ENCODE peak calls at places on chromosomes 6 and 20, in four cellular contexts. Y, H, I and N are unnamed samples.

GRCh38 chr6:170063431-170063830 is 227.4 kb downstream of the DLL1 start:
- DNase-seq in Y (no peak), H (peak), I (no peak), N (no peak)

GRCh38 chr6:1077822-1078221 is 234.1 kb upstream of the FOXQ1 start:
- DNase-seq in H (no peak), I (no peak), Y (no peak), N (no peak)

GRCh38 chr20:40506567-40506966 is 182.5 kb downstream of the MAFB start:
- DNase-seq in Y (peak), I (peak), H (peak), N (no peak)

GRCh38 chr20:42391807-42392206 is 773.6 kb upstream of the CHD6 start:
- DNase-seq in I (no peak), H (no peak), Y (no peak), N (no peak)

GRCh38 chr6:156767603-156768467 is 9.3 kb upstream of the ARID1B start:
- DNase-seq in H (no peak), Y (no peak), I (peak), N (peak)

GRCh38 chr6:36679043-36679821 is 718 bp downstream of the CDKN1A start:
- DNase-seq in Y (peak), H (peak), I (peak), N (no peak)

GRCh38 chr6:112235956-112236355 is 18.4 kb downstream of the LAMA4 start:
- DNase-seq in Y (no peak), H (no peak), I (peak), N (no peak)

GRCh38 chr6:158027590-158028285 is 46.1 kb downstream of the SYNJ2 start:
- DNase-seq in I (no peak), H (no peak), Y (no peak), N (no peak)

GRCh38 chr20:2006452-2007381 is 12.9 kb upstream of the PDYN start:
- DNase-seq in H (peak), Y (no peak), I (peak), N (no peak)

GRCh38 chr6:1970151-1970561 is 275.2 kb downstream of the GMDS start:
- DNase-seq in H (no peak), I (no peak), Y (no peak), N (no peak)

GRCh38 chr6:16576391-16577368 is 184.6 kb downstream of the ATXN1 start:
- DNase-seq in Y (no peak), H (no peak), I (no peak), N (no peak)

GRCh38 chr6:150928882-150929281 is 63.4 kb downstream of the MTHFD1L start:
- DNase-seq in Y (no peak), I (no peak), H (no peak), N (no peak)

GRCh38 chr6:63936399-63936798 is 300.8 kb downstream of the PHF3 start:
- DNase-seq in H (no peak), I (no peak), Y (no peak), N (no peak)

GRCh38 chr20:37486186-37486999 is 34.7 kb upstream of the NNAT start:
- DNase-seq in Y (no peak), H (no peak), I (no peak), N (no peak)

GRCh38 chr6:12845224-12846004 is 128.8 kb downstream of the PHACTR1 start:
- DNase-seq in H (no peak), I (no peak), Y (no peak), N (no peak)

GRCh38 chr20:6122873-6123649 is at the start of gene FERMT1:
- DNase-seq in I (peak), H (peak), Y (peak), N (no peak)

GRCh38 chr6:43970913-43971775 is 156.1 kb downstream of the MRPL14 start:
- DNase-seq in Y (no peak), I (peak), H (peak), N (no peak)

GRCh38 chr6:113779656-113780055 is 77.5 kb upstream of the MARCKS start:
- DNase-seq in Y (no peak), H (no peak), I (no peak), N (no peak)

GRCh38 chr6:25017932-25018581 is 82.3 kb upstream of the RIPOR2 start:
- DNase-seq in I (peak), H (peak), Y (peak), N (peak)

GRCh38 chr20:57693002-57693582 is 16.7 kb downstream of the PMEPA1 start:
- DNase-seq in H (peak), Y (peak), I (no peak), N (no peak)

GRCh38 chr6:20413826-20414225 is 12.1 kb downstream of the E2F3 start:
- DNase-seq in H (no peak), I (no peak), Y (no peak), N (no peak)
- H3K4me3 ChIP-seq in H (no peak), I (no peak), Y (no peak), N (no peak)

GRCh38 chr6:11386323-11386722 is 151.2 kb upstream of the TMEM170B start:
- DNase-seq in I (no peak), H (no peak), Y (no peak), N (peak)
- H3K4me3 ChIP-seq in I (no peak), H (no peak), Y (no peak), N (no peak)

DNA sequence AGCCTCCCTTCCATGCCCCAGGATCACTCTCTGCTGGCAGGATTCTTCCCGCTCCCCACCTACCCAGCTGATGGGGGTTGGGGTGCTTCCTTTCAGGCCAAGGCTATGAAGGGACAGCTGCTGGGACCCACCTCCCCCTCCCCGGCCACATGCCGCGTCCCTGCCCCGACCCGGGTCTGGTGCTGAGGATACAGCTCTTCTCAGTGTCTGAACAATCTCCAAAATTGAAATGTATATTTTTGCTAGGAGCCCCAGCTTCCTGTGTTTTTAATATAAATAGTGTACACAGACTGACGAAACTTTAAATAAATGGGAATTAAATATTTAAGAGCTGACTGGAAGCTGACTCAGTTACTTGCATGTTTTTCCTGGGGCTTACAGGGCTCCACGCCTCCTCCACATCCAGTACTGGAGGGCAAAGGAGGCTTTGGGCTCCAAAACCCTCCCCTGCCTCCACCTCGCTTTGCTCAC is 24.3 kb upstream of the FANCE start:
- DNase-seq in H (no peak), Y (no peak), I (peak), N (no peak)
- H3K4me3 ChIP-seq in H (no peak), Y (no peak), I (no peak), N (no peak)

DNA sequence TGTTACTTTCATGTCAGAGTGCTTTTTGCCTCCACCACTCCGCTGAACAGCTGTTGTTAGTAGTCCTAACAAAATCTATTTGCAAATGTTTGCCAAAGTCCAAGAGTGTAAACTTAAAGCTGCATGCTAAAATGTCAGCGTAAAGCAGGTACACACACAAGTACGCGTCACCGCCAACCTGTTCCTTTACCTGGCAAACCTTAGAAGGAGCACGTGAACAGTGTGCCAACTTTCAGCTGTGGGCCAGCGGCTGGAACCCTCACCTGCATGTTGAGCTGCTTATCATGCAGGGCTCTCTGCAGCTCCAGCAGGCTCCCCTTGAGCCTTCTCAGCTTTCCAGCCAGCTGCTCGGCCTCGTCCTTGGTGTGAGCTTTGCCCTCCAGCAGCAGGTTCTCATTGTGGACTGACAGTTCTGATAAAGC is 359.3 kb downstream of the SYNE1 start:
- DNase-seq in H (peak), I (no peak), Y (no peak), N (no peak)
- H3K4me3 ChIP-seq in H (no peak), I (no peak), Y (no peak), N (no peak)

GRCh38 chr6:160163912-160164311 is 42.3 kb downstream of the SLC22A1 start:
- DNase-seq in I (no peak), H (no peak), Y (no peak), N (no peak)
- H3K4me3 ChIP-seq in I (no peak), H (no peak), Y (no peak), N (no peak)

GRCh38 chr6:50820590-50821234 is 2.0 kb downstream of the TFAP2B start:
- DNase-seq in I (no peak), Y (no peak), H (no peak), N (no peak)

GRCh38 chr6:50818673-50819072 is at the start of gene TFAP2B:
- DNase-seq in Y (no peak), H (no peak), I (no peak), N (no peak)

GRCh38 chr6:50817638-50817950 is 1.1 kb upstream of the TFAP2B start:
- DNase-seq in H (no peak), Y (no peak), I (no peak), N (no peak)

GRCh38 chr6:50819906-50820589 is 1.4 kb downstream of the TFAP2B start:
- DNase-seq in H (no peak), Y (no peak), I (no peak), N (no peak)

DNA sequence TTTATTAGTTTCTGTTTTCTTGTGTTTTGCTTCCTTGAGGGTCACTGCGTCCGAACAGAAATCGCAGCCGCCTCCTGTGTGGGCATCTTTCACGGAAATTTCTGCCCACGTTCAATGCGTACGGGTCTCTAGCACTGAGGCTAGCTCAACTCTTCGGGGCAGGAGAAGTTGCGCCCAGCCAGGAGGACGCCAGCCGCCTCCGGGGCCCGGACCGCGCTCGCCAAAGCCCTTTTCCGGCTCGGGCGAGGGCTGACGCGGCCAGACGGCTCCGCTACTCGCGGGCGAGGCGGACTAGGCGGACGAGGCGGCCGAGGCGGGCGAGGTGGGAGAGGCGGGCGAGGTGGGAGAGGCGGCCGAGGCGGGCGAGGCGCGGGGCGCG is 845 bp downstream of the TFAP2B start:
- DNase-seq in Y (no peak), I (no peak), H (no peak), N (no peak)
- H3K4me3 ChIP-seq in Y (no peak), I (no peak), H (no peak), N (no peak)

DNA sequence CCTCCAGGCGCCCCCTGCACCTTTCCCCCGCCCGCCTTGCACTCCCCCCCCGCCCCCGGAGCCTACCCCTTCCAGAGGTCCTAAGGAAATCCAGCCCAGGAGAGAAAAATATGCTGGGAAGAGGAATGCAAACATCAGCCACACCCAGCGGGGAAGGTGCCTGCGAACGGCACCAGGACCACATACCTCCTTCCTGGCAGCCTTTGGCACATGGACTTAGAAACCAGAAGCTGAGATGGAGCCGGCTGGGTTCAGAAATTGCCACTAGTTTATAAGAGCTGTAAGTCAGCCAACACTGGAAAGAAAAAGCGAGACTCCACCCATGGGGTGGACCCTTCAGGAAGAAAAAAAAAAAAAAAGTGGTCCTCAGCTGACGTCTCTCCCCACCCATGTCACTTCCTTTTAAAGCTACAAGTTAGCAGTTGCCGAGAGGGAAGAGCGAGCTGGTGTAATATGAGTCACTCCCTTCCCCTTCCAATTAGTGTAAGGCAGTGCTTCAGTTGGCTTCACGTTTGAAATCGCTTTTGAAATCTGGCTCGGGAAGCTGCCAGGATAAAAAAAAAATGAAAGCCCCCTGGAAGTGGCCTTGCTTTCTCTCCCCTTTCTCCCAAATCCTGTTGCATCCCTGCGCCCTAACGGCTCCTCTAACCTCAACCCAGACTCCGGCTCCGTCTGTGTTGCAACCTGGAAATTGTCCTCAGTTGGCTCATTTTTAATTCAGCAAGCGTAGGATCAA is at the start of gene AGPAT4:
- DNase-seq in I (peak), H (peak), Y (peak), N (peak)
- H3K4me3 ChIP-seq in I (peak), H (peak), Y (peak), N (peak)

GRCh38 chr6:54010340-54011276 is 100.6 kb upstream of the MLIP start:
- DNase-seq in Y (no peak), I (peak), H (no peak), N (no peak)

GRCh38 chr6:54013966-54014365 is 97.3 kb upstream of the MLIP start:
- DNase-seq in Y (no peak), H (no peak), I (no peak), N (no peak)

GRCh38 chr6:54009052-54009654 is 102.1 kb upstream of the MLIP start:
- DNase-seq in H (no peak), I (no peak), Y (no peak), N (no peak)

GRCh38 chr6:54008589-54008988 is 102.7 kb upstream of the MLIP start:
- DNase-seq in Y (no peak), I (no peak), H (no peak), N (no peak)

GRCh38 chr6:54011277-54011648 is 100.0 kb upstream of the MLIP start:
- DNase-seq in I (no peak), H (no peak), Y (no peak), N (no peak)
- H3K4me3 ChIP-seq in I (no peak), H (no peak), Y (no peak), N (no peak)

GRCh38 chr20:63169731-63170130 is 46.2 kb downstream of the YTHDF1 start:
- DNase-seq in I (no peak), H (no peak), Y (no peak), N (no peak)
- H3K4me3 ChIP-seq in I (no peak), H (no peak), Y (no peak), N (no peak)

GRCh38 chr20:56428388-56428787 is 16.3 kb downstream of the CASS4 start:
- DNase-seq in I (no peak), Y (no peak), H (no peak), N (no peak)

GRCh38 chr20:56429496-56429895 is 17.4 kb downstream of the CASS4 start:
- DNase-seq in Y (no peak), H (no peak), I (peak), N (no peak)

GRCh38 chr20:56429941-56430340 is 17.9 kb downstream of the CASS4 start:
- DNase-seq in H (no peak), Y (no peak), I (no peak), N (no peak)

GRCh38 chr20:56427797-56428196 is 15.7 kb downstream of the CASS4 start:
- DNase-seq in Y (no peak), I (no peak), H (no peak), N (no peak)

DNA sequence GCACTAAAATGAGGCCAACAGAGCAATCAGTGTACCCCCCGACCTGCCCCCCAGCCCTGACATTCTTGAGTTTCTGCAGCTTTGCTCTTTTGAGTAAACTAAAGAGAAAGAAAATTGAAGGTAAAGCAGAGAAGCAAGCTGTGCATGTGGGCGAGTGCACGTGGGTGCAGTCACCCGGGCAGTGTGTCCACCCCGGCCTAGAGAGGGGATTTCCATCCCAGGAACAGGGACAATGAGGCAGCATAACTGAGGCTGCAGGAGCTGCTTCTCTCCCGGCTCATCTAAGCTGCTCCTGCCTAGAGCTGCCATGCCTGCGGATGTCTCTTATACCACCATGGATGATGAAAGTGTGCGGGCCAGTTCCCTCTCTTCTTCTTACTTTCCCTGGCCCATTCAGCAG is 16.8 kb downstream of the CASS4 start:
- DNase-seq in H (no peak), Y (no peak), I (no peak), N (no peak)
- H3K4me3 ChIP-seq in H (no peak), Y (no peak), I (no peak), N (no peak)